ENCODE peak calls at places on chromosome 14, in eight cellular contexts. K, H, N, G, J, I, D and F are unnamed samples.

GRCh38 chr14:75752086-75752485 is 91.0 kb downstream of the TTLL5 start:
- DNase-seq in K (no peak), H (no peak), N (no peak), G (no peak), J (no peak), I (no peak), D (no peak), F (no peak)

GRCh38 chr14:35247777-35248475 is 44.3 kb upstream of the PSMA6 start:
- DNase-seq in K (no peak), H (no peak), N (no peak), G (no peak), J (no peak), I (no peak), D (no peak), F (no peak)

GRCh38 chr14:36553650-36554260 is 28.7 kb downstream of the NKX2-8 start:
- DNase-seq in K (peak), H (no peak), N (peak), G (no peak), J (no peak), I (peak), D (peak), F (no peak)

GRCh38 chr14:102500190-102500661 is 9.3 kb downstream of the ANKRD9 start:
- DNase-seq in K (no peak), H (no peak), N (no peak), G (peak), J (peak), I (peak), D (peak), F (peak)

GRCh38 chr14:96130854-96131253 is 73.8 kb upstream of the BDKRB2 start:
- DNase-seq in K (no peak), H (no peak), N (no peak), G (no peak), J (no peak), I (no peak), D (no peak), F (no peak)

GRCh38 chr14:65833256-65833880 is 420.8 kb downstream of the FUT8 start:
- DNase-seq in K (no peak), H (no peak), N (no peak), G (no peak), J (peak), I (peak), D (no peak), F (no peak)

GRCh38 chr14:64465856-64466554 is 706 bp downstream of the AKAP5 start:
- DNase-seq in K (no peak), H (no peak), N (no peak), G (no peak), J (no peak), I (no peak), D (peak), F (no peak)

GRCh38 chr14:103863245-103863644 is 15.9 kb upstream of the PPP1R13B start:
- DNase-seq in K (no peak), H (no peak), N (no peak), G (no peak), J (peak), I (no peak), D (no peak), F (no peak)

GRCh38 chr14:80996049-80996901 is 40.9 kb downstream of the TSHR start:
- DNase-seq in K (peak), H (no peak), N (peak), G (no peak), J (no peak), I (peak), D (peak), F (no peak)

GRCh38 chr14:83706555-83706954 is 1823.4 kb upstream of the FLRT2 start:
- DNase-seq in K (no peak), H (no peak), N (no peak), G (no peak), J (no peak), I (no peak), D (peak), F (no peak)

GRCh38 chr14:92735344-92735743 is 13.1 kb downstream of the LGMN start:
- DNase-seq in K (no peak), H (no peak), N (no peak), G (no peak), J (no peak), I (no peak), D (no peak), F (no peak)

GRCh38 chr14:22265319-22266140 is 323.5 kb downstream of the DAD1 start:
- DNase-seq in K (no peak), H (no peak), N (peak), G (no peak), J (no peak), I (no peak), D (no peak), F (no peak)

GRCh38 chr14:55105991-55106390 is 23.1 kb upstream of the LGALS3 start:
- DNase-seq in K (no peak), H (no peak), N (no peak), G (no peak), J (no peak), I (no peak), D (no peak), F (no peak)

GRCh38 chr14:99129998-99130397 is 142.0 kb downstream of the BCL11B start:
- DNase-seq in K (no peak), H (no peak), N (no peak), G (no peak), J (no peak), I (no peak), D (no peak), F (no peak)

GRCh38 chr14:68931063-68931462 is 48.0 kb downstream of the ACTN1 start:
- DNase-seq in K (no peak), H (no peak), N (no peak), G (no peak), J (peak), I (no peak), D (no peak), F (no peak)

GRCh38 chr14:68934034-68934433 is 45.1 kb downstream of the ACTN1 start:
- DNase-seq in K (peak), H (no peak), N (no peak), G (no peak), J (no peak), I (no peak), D (no peak), F (no peak)

GRCh38 chr14:68931474-68932051 is 47.5 kb downstream of the ACTN1 start:
- DNase-seq in K (no peak), H (no peak), N (no peak), G (no peak), J (no peak), I (no peak), D (no peak), F (no peak)

GRCh38 chr14:68932686-68933085 is 46.4 kb downstream of the ACTN1 start:
- DNase-seq in K (no peak), H (no peak), N (no peak), G (no peak), J (no peak), I (no peak), D (no peak), F (no peak)

DNA sequence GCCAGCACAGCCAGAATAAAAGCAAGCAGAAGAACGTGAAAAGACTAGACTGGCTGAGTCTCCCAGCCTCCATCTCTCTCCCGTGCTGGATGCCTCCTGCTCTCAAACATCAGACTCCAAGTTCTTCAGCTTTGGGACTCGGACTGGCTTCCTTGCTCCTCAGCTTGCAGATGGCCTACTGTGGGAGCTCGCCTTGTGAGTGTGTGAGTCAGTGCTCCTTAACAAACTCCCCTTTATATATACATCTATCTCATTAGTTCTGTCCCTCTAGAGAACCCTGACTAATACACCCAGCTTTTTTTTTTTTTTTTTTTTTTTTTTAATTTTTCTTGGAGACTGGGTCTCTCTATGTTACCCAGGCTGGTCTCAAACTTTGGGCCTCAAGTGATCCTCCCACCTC is 46.9 kb downstream of the ACTN1 start:
- DNase-seq in K (no peak), H (no peak), N (no peak), G (no peak), J (peak), I (no peak), D (no peak), F (no peak)
- TF ChIP-seq CTCF in K (no peak), H (no peak), N (no peak), G (no peak), J (no peak), I (no peak), D (no peak), F (no peak)

GRCh38 chr14:31268216-31268615 is 60.6 kb upstream of the HECTD1 start:
- DNase-seq in K (no peak), H (no peak), N (no peak), G (no peak), J (no peak), I (peak), D (no peak), F (no peak)

GRCh38 chr14:31266437-31267331 is 59.1 kb upstream of the HECTD1 start:
- DNase-seq in K (no peak), H (no peak), N (no peak), G (no peak), J (no peak), I (no peak), D (no peak), F (no peak)

GRCh38 chr14:31271648-31272047 is 64.1 kb upstream of the HECTD1 start:
- DNase-seq in K (no peak), H (no peak), N (no peak), G (no peak), J (no peak), I (no peak), D (no peak), F (no peak)

GRCh38 chr14:31269599-31270195 is 62.1 kb upstream of the HECTD1 start:
- DNase-seq in K (no peak), H (no peak), N (no peak), G (no peak), J (no peak), I (no peak), D (no peak), F (no peak)

DNA sequence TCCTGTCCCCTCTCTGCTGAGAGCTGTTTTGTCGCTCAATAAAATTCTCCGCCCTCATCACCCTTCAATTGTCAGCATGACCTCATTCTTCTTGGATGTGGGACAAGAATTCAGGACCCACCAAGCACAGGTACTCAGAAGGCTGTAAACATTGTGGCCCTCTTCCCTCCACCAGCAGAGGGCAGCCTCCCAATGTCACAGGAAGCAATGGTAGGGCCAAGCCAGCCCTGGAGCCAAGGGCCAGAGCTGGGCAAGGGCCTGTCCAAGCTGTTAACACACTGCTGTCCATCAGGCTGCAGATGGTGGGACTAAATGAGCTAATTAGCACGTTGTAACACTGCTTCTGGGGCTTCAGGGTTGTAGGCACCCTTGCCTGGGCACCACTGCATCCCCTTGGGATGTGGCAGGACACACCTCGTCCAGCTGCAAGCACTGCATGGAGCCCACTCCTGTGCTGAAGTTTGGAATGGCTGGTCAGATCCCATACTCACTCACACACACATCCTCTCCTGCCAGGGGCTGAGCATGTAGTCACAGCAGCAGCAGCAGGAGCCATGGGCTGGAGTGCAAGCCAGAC is 62.7 kb upstream of the HECTD1 start:
- DNase-seq in K (peak), H (no peak), N (peak), G (no peak), J (no peak), I (no peak), D (no peak), F (no peak)
- TF ChIP-seq CTCF in K (peak), H (no peak), N (peak), G (peak), J (no peak), I (peak), D (peak), F (no peak)

GRCh38 chr14:104895207-104895785 is 29.4 kb upstream of the PLD4 start:
- DNase-seq in K (peak), H (peak), N (no peak), G (no peak), J (peak), I (no peak), D (no peak), F (peak)
- TF ChIP-seq CTCF in K (no peak), H (no peak), N (no peak), G (no peak), J (no peak), I (no peak), D (no peak), F (no peak)

DNA sequence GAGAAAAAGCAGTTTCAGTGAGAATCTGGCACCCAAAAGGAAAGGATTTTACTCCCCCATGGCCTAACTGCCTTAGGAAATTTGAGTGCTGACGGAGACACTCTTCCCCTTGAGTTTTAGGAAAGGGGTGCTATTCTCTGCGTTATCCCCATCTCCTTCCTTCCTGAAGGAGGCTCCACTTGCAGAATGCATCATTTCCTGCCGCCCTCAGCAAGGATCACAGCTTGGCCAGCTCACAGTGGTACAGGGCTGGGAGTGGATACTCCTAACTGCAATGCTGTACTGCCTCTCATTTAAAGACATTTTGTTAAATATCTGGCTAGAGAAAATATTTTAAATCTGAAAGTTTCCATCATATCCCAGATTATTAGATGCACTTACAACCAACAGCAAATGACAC is 33.0 kb downstream of the RDH12 start:
- DNase-seq in K (no peak), H (no peak), N (no peak), G (no peak), J (no peak), I (no peak), D (peak), F (no peak)
- TF ChIP-seq CTCF in K (no peak), H (no peak), N (no peak), G (no peak), J (no peak), I (no peak), D (no peak), F (no peak)

GRCh38 chr14:67503331-67503730 is 14.8 kb upstream of the TMEM229B start:
- DNase-seq in K (no peak), H (no peak), N (no peak), G (no peak), J (no peak), I (no peak), D (no peak), F (no peak)

GRCh38 chr14:67502867-67503266 is 14.3 kb upstream of the TMEM229B start:
- DNase-seq in K (no peak), H (no peak), N (no peak), G (no peak), J (no peak), I (no peak), D (no peak), F (no peak)

GRCh38 chr14:67508973-67509372 is 20.5 kb upstream of the TMEM229B start:
- DNase-seq in K (no peak), H (no peak), N (no peak), G (no peak), J (no peak), I (no peak), D (no peak), F (no peak)

GRCh38 chr14:67500981-67501380 is 12.5 kb upstream of the TMEM229B start:
- DNase-seq in K (no peak), H (no peak), N (no peak), G (no peak), J (no peak), I (no peak), D (no peak), F (no peak)

DNA sequence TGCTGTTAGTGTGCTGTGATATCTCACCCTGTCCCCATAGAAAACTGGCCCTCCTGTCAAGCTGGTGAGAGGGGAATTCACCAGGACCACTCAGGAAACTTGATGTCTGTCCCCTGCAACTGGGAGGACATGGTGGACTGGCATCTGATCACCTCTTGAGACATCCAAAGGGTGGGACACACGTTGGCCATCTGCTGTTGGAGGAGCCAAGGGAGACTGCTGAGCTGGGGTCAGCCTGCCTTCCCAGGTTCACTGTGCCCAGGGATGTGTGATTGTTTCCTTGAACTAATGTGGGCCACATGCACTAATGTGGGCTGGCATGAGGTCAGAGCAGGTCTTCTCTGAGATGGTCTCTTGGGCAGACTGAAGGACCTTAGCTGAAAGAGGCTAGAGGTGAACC is 16.7 kb upstream of the TMEM229B start:
- DNase-seq in K (no peak), H (no peak), N (no peak), G (no peak), J (no peak), I (no peak), D (no peak), F (no peak)
- TF ChIP-seq CTCF in K (no peak), H (no peak), N (no peak), G (no peak), J (no peak), I (no peak), D (no peak), F (no peak)

GRCh38 chr14:25537846-25538455 is 488.0 kb upstream of the STXBP6 start:
- DNase-seq in K (peak), H (peak), N (peak), G (no peak), J (no peak), I (no peak), D (no peak), F (no peak)
- TF ChIP-seq CTCF in K (peak), H (peak), N (peak), G (peak), J (no peak), I (no peak), D (peak), F (no peak)

DNA sequence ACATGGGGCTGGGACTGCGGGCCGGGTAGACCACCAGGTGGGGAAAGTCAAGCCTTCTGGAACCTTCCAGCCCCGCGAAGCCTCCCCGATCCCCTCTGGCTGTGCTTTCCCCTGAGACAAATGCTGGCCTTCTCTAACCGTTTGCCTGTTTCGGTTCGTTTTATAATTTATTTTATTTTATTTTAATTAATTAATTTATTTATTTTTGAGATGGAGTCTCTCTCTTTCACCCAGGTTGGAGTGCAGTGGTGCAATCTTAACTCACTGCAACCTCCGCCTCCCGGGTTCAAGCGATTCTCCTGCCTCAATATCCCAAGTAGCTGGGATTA is 16.8 kb upstream of the DLK1 start:
- DNase-seq in K (no peak), H (no peak), N (no peak), G (no peak), J (no peak), I (no peak), D (no peak), F (no peak)
- TF ChIP-seq CTCF in K (no peak), H (peak), N (no peak), G (no peak), J (no peak), I (no peak), D (no peak), F (no peak)